ENCODE peak calls at places on chromosomes 6 and 20, in four cellular contexts. One of them, this sample, is unnamed.

GRCh38 chr20:57097245-57097935 is 169.1 kb downstream of the BMP7 start:
- DNase-seq in breast epithelium: no peak
- DNase-seq in left lung: no peak
- DNase-seq in fibroblast of pulmonary artery: no peak
- DNase-seq in this sample: no peak

GRCh38 chr6:34423254-34423653 is 2.6 kb downstream of the RPS10 start:
- DNase-seq in left lung: no peak
- DNase-seq in fibroblast of pulmonary artery: no peak
- DNase-seq in breast epithelium: no peak
- DNase-seq in this sample: no peak

GRCh38 chr6:53581161-53581560 is 36.3 kb upstream of the GCLC start:
- DNase-seq in left lung: no peak
- DNase-seq in breast epithelium: no peak
- DNase-seq in fibroblast of pulmonary artery: peak
- DNase-seq in this sample: no peak

GRCh38 chr6:14945461-14946210 is 300.2 kb upstream of the JARID2 start:
- DNase-seq in left lung: no peak
- DNase-seq in breast epithelium: no peak
- DNase-seq in fibroblast of pulmonary artery: no peak
- DNase-seq in this sample: no peak

GRCh38 chr6:76772951-76773350 is 690.3 kb downstream of the HTR1B start:
- DNase-seq in left lung: no peak
- DNase-seq in breast epithelium: no peak
- DNase-seq in fibroblast of pulmonary artery: no peak
- DNase-seq in this sample: no peak

GRCh38 chr20:11976966-11977365 is 59.3 kb downstream of the BTBD3 start:
- DNase-seq in left lung: no peak
- DNase-seq in breast epithelium: no peak
- DNase-seq in fibroblast of pulmonary artery: no peak
- DNase-seq in this sample: no peak

GRCh38 chr20:24986436-24987015 is 6.0 kb downstream of the APMAP start:
- DNase-seq in fibroblast of pulmonary artery: no peak
- DNase-seq in breast epithelium: no peak
- DNase-seq in left lung: no peak
- DNase-seq in this sample: no peak

GRCh38 chr6:95819939-95820338 is 195.8 kb upstream of the FUT9 start:
- DNase-seq in left lung: no peak
- DNase-seq in fibroblast of pulmonary artery: no peak
- DNase-seq in breast epithelium: no peak
- DNase-seq in this sample: no peak

GRCh38 chr6:31010393-31011060 is at the start of gene MUC22:
- DNase-seq in breast epithelium: no peak
- DNase-seq in left lung: no peak
- DNase-seq in fibroblast of pulmonary artery: peak
- DNase-seq in this sample: no peak

GRCh38 chr6:137188855-137189254 is 15.4 kb upstream of the IL22RA2 start:
- DNase-seq in left lung: no peak
- DNase-seq in fibroblast of pulmonary artery: no peak
- DNase-seq in breast epithelium: no peak
- DNase-seq in this sample: no peak

GRCh38 chr6:3749390-3749978 is 2.0 kb downstream of the PXDC1 start:
- DNase-seq in fibroblast of pulmonary artery: no peak
- DNase-seq in breast epithelium: peak
- DNase-seq in left lung: peak
- DNase-seq in this sample: no peak

GRCh38 chr20:39939241-39939865 is 749.7 kb downstream of the MAFB start:
- DNase-seq in breast epithelium: no peak
- DNase-seq in fibroblast of pulmonary artery: no peak
- DNase-seq in left lung: no peak
- DNase-seq in this sample: no peak

GRCh38 chr6:135880066-135880972 is 28.8 kb downstream of the PDE7B start:
- DNase-seq in fibroblast of pulmonary artery: peak
- DNase-seq in left lung: no peak
- DNase-seq in breast epithelium: no peak
- DNase-seq in this sample: no peak

GRCh38 chr6:100657678-100658330 is 193.1 kb upstream of the SIM1 start:
- DNase-seq in breast epithelium: no peak
- DNase-seq in fibroblast of pulmonary artery: peak
- DNase-seq in left lung: no peak
- DNase-seq in this sample: no peak

GRCh38 chr20:62916703-62917476 is 9.4 kb downstream of the DIDO1 start:
- DNase-seq in fibroblast of pulmonary artery: no peak
- DNase-seq in breast epithelium: no peak
- DNase-seq in left lung: no peak
- DNase-seq in this sample: no peak

GRCh38 chr20:62918137-62918536 is 8.2 kb downstream of the DIDO1 start:
- DNase-seq in fibroblast of pulmonary artery: no peak
- DNase-seq in breast epithelium: no peak
- DNase-seq in left lung: no peak
- DNase-seq in this sample: no peak

GRCh38 chr20:62920039-62920645 is 6.2 kb downstream of the DIDO1 start:
- DNase-seq in fibroblast of pulmonary artery: no peak
- DNase-seq in left lung: no peak
- DNase-seq in breast epithelium: no peak
- DNase-seq in this sample: no peak

GRCh38 chr20:62917720-62918119 is 8.6 kb downstream of the DIDO1 start:
- DNase-seq in left lung: no peak
- DNase-seq in breast epithelium: no peak
- DNase-seq in fibroblast of pulmonary artery: no peak
- DNase-seq in this sample: no peak

DNA sequence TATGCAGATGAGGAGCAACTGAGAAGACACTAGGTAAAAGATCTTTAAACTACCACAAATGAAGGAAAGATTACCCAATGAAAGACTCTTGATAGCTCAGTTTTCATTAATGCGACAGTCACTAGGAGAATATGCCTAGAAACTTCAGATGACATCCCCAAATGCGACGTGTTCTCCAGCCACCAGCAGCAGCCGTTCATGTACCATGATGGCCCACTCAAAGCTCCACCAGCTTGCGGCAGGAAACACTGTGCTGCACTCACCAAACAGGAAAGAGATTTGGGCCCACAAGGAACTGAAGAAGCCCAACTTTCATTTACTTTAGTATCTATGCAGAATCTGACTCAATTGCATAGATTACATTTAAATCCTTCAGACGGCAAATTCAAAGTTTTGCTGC is 7.5 kb downstream of the DIDO1 start:
- DNase-seq in fibroblast of pulmonary artery: no peak
- DNase-seq in left lung: no peak
- DNase-seq in breast epithelium: no peak
- DNase-seq in this sample: no peak
- H3K4me3 ChIP-seq in fibroblast of pulmonary artery: no peak
- H3K4me3 ChIP-seq in left lung: no peak
- H3K4me3 ChIP-seq in breast epithelium: no peak
- H3K4me3 ChIP-seq in this sample: no peak

GRCh38 chr6:74899416-74899815 is 306.4 kb downstream of the COL12A1 start:
- DNase-seq in left lung: no peak
- DNase-seq in breast epithelium: no peak
- DNase-seq in fibroblast of pulmonary artery: peak
- DNase-seq in this sample: no peak
- TF ChIP-seq CTCF in left lung: no peak
- TF ChIP-seq CTCF in breast epithelium: no peak
- TF ChIP-seq CTCF in fibroblast of pulmonary artery: peak
- TF ChIP-seq CTCF in this sample: no peak

GRCh38 chr6:32679501-32679900 is 13.0 kb upstream of the HLA-DQB1 start:
- DNase-seq in breast epithelium: no peak
- DNase-seq in left lung: no peak
- DNase-seq in fibroblast of pulmonary artery: no peak
- DNase-seq in this sample: no peak

GRCh38 chr6:32685603-32686002 is 19.1 kb upstream of the HLA-DQB1 start:
- DNase-seq in left lung: no peak
- DNase-seq in breast epithelium: no peak
- DNase-seq in fibroblast of pulmonary artery: no peak
- DNase-seq in this sample: peak

GRCh38 chr6:32680055-32680454 is 13.6 kb upstream of the HLA-DQB1 start:
- DNase-seq in breast epithelium: no peak
- DNase-seq in left lung: no peak
- DNase-seq in fibroblast of pulmonary artery: no peak
- DNase-seq in this sample: no peak

GRCh38 chr6:32689531-32690505 is 23.4 kb upstream of the HLA-DQB1 start:
- DNase-seq in fibroblast of pulmonary artery: peak
- DNase-seq in left lung: no peak
- DNase-seq in breast epithelium: no peak
- DNase-seq in this sample: no peak

DNA sequence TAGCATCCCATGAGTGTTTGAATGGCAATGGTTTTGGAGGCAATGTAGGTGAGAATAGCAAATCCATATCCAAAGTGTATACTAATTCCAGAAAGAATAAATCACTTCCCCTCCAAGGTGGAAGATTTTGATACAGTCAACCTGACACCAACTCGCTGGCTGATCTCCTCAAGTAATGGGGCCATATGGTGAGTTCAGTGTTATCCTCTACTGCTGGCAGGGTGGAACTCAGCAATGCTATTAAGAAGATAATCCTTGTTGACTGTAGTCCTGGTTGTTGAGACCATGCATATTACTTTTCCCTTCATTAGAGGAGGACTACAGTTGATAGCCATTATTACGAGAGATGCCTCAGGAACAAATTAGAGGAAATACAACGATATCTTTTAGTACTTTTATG is 17.8 kb upstream of the HLA-DQB1 start:
- DNase-seq in fibroblast of pulmonary artery: no peak
- DNase-seq in left lung: no peak
- DNase-seq in breast epithelium: no peak
- DNase-seq in this sample: no peak
- H3K4me3 ChIP-seq in fibroblast of pulmonary artery: no peak
- H3K4me3 ChIP-seq in left lung: no peak
- H3K4me3 ChIP-seq in breast epithelium: no peak
- H3K4me3 ChIP-seq in this sample: no peak

GRCh38 chr20:22768779-22769178 is 184.4 kb upstream of the FOXA2 start:
- DNase-seq in breast epithelium: peak
- DNase-seq in fibroblast of pulmonary artery: peak
- DNase-seq in left lung: no peak
- DNase-seq in this sample: no peak

GRCh38 chr20:22763257-22763906 is 179.0 kb upstream of the FOXA2 start:
- DNase-seq in left lung: peak
- DNase-seq in fibroblast of pulmonary artery: peak
- DNase-seq in breast epithelium: peak
- DNase-seq in this sample: no peak

GRCh38 chr20:22770240-22770800 is 185.9 kb upstream of the FOXA2 start:
- DNase-seq in left lung: no peak
- DNase-seq in fibroblast of pulmonary artery: no peak
- DNase-seq in breast epithelium: no peak
- DNase-seq in this sample: no peak

GRCh38 chr20:22771706-22772105 is 187.3 kb upstream of the FOXA2 start:
- DNase-seq in left lung: no peak
- DNase-seq in fibroblast of pulmonary artery: no peak
- DNase-seq in breast epithelium: no peak
- DNase-seq in this sample: no peak

DNA sequence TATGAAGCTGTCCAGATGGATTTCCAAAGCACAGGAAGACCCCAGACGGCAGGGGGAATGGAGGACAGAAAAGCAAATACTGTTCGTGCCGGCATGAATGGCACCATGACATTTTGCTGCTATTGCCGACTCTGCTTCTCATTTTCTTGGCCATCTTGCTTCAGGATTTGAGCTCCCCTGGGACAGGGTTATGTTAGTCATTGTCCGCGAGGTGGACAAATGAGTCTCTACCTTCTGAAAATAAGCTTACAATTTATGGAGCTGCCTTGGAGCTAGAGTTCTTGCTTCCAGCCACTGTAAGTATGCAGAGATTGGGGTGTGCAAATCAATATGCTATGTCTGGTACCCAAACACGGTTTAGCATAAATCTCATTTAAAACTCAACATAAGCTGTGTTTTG is 183.9 kb upstream of the FOXA2 start:
- DNase-seq in breast epithelium: no peak
- DNase-seq in fibroblast of pulmonary artery: no peak
- DNase-seq in left lung: no peak
- DNase-seq in this sample: no peak
- TF ChIP-seq CTCF in breast epithelium: no peak
- TF ChIP-seq CTCF in fibroblast of pulmonary artery: no peak
- TF ChIP-seq CTCF in left lung: no peak
- TF ChIP-seq CTCF in this sample: no peak

DNA sequence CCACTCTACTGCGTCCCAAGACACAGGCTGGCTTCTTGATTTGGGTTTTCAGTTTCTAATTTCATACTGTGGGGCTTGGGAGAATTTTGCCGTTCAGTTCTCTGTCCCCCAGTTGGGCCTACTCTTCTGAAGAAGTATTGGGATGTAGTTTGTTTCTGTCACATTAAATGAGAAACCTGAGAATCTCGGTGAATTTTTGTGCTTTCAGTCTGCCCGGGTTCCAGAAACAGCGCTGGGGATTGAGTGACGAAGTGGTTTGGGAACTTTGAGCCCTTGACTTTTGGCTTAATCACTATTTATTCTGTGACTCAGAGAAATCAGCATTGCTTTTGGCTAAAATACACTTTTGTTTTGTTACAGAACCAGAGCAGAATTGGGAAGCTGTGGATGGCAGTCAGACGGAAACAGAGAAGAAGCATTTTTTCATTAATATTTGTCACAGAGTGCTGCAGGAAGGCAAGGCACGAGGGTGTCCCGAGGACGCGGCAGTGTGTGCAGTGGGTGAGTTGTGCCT is 74.0 kb downstream of the IGF2R start:
- DNase-seq in fibroblast of pulmonary artery: peak
- DNase-seq in breast epithelium: no peak
- DNase-seq in left lung: no peak
- DNase-seq in this sample: no peak
- H3K4me3 ChIP-seq in fibroblast of pulmonary artery: no peak
- H3K4me3 ChIP-seq in breast epithelium: no peak
- H3K4me3 ChIP-seq in left lung: no peak
- H3K4me3 ChIP-seq in this sample: no peak

DNA sequence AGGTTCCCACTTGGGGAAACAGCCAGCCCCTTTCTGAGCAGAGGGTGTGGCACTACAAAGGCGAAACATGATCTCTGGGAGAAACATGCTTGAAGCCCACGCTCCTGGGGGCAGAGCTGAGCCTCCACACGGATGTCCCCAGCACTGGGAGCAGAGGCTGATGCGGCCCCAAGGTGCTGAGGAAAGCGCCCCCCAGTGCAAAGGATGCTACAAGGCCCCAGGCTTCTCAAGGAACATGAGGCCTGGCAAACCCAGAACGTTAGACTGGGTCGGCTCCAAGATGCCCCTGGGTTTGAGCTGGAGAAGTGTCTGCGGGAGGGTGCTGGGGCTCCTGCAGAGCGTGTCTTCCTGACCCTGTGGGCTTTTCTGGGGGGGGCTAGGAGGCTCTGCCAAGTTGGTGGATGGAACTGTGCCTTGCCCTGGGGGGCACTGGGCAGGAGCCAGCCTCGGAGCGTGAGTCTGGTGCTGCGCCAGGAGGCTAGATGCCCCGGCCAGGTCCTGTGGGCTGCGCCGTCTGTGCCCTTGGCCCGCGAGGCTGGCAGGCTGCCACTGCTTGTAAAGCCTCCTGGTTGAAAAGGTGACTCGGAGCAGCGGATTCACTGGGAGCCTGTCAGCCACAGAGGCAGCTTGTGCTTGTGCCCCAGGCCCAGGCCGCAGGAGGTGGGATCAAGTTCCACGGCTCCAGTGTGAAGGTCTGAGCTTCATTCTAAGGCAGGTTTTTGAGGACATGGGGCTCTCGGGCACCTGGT is 8.1 kb downstream of the SYNJ2 start:
- DNase-seq in left lung: no peak
- DNase-seq in breast epithelium: peak
- DNase-seq in fibroblast of pulmonary artery: peak
- DNase-seq in this sample: no peak
- TF ChIP-seq CTCF in left lung: no peak
- TF ChIP-seq CTCF in breast epithelium: no peak
- TF ChIP-seq CTCF in fibroblast of pulmonary artery: no peak
- TF ChIP-seq CTCF in this sample: no peak

GRCh38 chr6:1624071-1624847 is 14.5 kb downstream of the FOXC1 start:
- DNase-seq in fibroblast of pulmonary artery: no peak
- DNase-seq in left lung: peak
- DNase-seq in breast epithelium: no peak
- DNase-seq in this sample: no peak
- H3K4me3 ChIP-seq in fibroblast of pulmonary artery: peak
- H3K4me3 ChIP-seq in left lung: peak
- H3K4me3 ChIP-seq in breast epithelium: peak
- H3K4me3 ChIP-seq in this sample: no peak